ENCODE peak calls at places on chromosome 4, in five cellular contexts. One of them, this sample, is unnamed.
A peak's percentile ranks its signal among the peaks of the same experiment; 100 is the strongest.

GRCh38 chr4:4761128-4761991 is 98.1 kb upstream of the MSX1 start:
- DNase-seq in neural progenitor cell: peak; percentile 89
- DNase-seq in gastrocnemius medialis: no peak
- DNase-seq in left lung: no peak
- DNase-seq in adipocyte: no peak
- DNase-seq in this sample: no peak

GRCh38 chr4:101101072-101101471 is 246.3 kb downstream of the PPP3CA start:
- DNase-seq in left lung: no peak
- DNase-seq in adipocyte: no peak
- DNase-seq in neural progenitor cell: no peak
- DNase-seq in gastrocnemius medialis: no peak
- DNase-seq in this sample: peak; percentile 16

GRCh38 chr4:148056879-148057278 is 325.0 kb downstream of the ARHGAP10 start:
- DNase-seq in neural progenitor cell: peak; percentile 43
- DNase-seq in adipocyte: peak; percentile 41
- DNase-seq in left lung: peak; percentile 77
- DNase-seq in gastrocnemius medialis: peak; percentile 74
- DNase-seq in this sample: peak; percentile 72

GRCh38 chr4:7348946-7349900 is 85.5 kb downstream of the PSAPL1 start:
- DNase-seq in adipocyte: no peak
- DNase-seq in left lung: peak; percentile 73
- DNase-seq in gastrocnemius medialis: no peak
- DNase-seq in neural progenitor cell: no peak
- DNase-seq in this sample: no peak

GRCh38 chr4:71201817-71202576 is 136.8 kb upstream of the SLC4A4 start:
- DNase-seq in neural progenitor cell: no peak
- DNase-seq in adipocyte: no peak
- DNase-seq in left lung: no peak
- DNase-seq in gastrocnemius medialis: no peak
- DNase-seq in this sample: no peak

GRCh38 chr4:38873290-38873949 is 5.8 kb downstream of the FAM114A1 start:
- DNase-seq in left lung: no peak
- DNase-seq in gastrocnemius medialis: no peak
- DNase-seq in adipocyte: no peak
- DNase-seq in neural progenitor cell: no peak
- DNase-seq in this sample: no peak

GRCh38 chr4:132865922-132866321 is 283.2 kb upstream of the PCDH10 start:
- DNase-seq in gastrocnemius medialis: no peak
- DNase-seq in adipocyte: no peak
- DNase-seq in left lung: no peak
- DNase-seq in neural progenitor cell: no peak
- DNase-seq in this sample: no peak

GRCh38 chr4:140755811-140756291 is 334 bp downstream of the TBC1D9 start:
- DNase-seq in adipocyte: peak; percentile 69
- DNase-seq in gastrocnemius medialis: no peak
- DNase-seq in neural progenitor cell: peak; percentile 78
- DNase-seq in left lung: peak; percentile 57
- DNase-seq in this sample: peak; percentile 53

GRCh38 chr4:4388836-4389575 is 2.1 kb downstream of the NSG1 start:
- DNase-seq in neural progenitor cell: no peak
- DNase-seq in adipocyte: no peak
- DNase-seq in left lung: no peak
- DNase-seq in gastrocnemius medialis: no peak
- DNase-seq in this sample: no peak

GRCh38 chr4:41514765-41515481 is 23.0 kb upstream of the LIMCH1 start:
- DNase-seq in gastrocnemius medialis: no peak
- DNase-seq in adipocyte: no peak
- DNase-seq in left lung: no peak
- DNase-seq in neural progenitor cell: no peak
- DNase-seq in this sample: no peak

DNA sequence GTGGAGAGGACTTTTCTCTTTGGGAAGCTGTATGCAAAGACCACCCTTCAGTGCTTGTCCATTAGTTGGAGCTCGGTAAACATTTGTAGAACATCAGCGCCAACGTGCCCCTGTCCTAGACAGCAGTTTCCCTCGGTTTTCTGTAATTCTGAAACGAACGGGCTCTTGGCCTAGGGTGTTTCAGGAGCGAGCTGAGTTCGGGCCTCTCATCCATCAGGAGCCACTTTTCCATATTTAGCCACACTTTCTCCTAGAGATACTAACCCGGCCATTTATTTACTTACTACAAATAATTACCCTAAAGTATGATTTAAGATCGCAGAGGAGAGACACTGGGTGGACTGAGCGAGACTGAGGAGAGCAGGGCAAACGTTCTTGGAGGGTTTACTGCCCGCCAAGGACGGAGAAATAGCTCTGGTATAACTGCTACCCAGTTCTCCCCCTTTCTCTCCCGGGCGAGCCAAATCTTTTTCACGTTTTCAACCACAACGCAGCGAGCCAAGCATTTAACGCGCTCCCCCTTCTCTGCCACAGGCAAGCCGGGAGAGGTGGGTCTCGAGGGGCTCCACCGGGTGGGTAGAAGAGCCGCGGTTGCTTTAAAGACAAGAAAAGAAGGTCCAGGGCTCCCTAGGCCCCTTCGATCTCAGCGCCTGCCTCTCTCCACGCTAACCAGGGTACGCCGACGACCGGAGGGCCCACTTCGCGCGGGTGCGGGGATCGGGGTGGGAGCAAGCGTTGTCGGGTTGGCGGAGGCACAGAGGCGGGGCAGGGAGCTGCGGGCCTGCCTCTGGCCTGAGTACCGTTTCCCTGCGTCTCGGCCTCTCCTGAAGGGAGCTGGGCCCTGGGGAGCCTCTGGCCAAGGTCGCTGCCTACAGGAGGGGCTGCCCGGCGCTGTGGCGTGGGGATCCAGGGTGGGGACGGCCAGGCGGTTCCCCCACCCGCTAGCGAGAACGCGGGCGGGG is 10.8 kb upstream of the PITX2 start:
- DNase-seq in left lung: no peak
- DNase-seq in gastrocnemius medialis: no peak
- DNase-seq in neural progenitor cell: peak; percentile 55
- DNase-seq in adipocyte: no peak
- DNase-seq in this sample: no peak
- H3K27me3 ChIP-seq in left lung: peaks cover 100% of the 10 kb centered on the region
- H3K27me3 ChIP-seq in gastrocnemius medialis: peaks cover 10% of the 10 kb centered on the region
- H3K27me3 ChIP-seq in neural progenitor cell: peaks cover 99% of the 10 kb centered on the region
- H3K27me3 ChIP-seq in adipocyte: peaks cover 33% of the 10 kb centered on the region
- H3K27me3 ChIP-seq in this sample: peaks cover 74% of the 10 kb centered on the region

GRCh38 chr4:74410741-74411140 is 34.2 kb upstream of the AREG start:
- DNase-seq in adipocyte: no peak
- DNase-seq in left lung: no peak
- DNase-seq in neural progenitor cell: no peak
- DNase-seq in gastrocnemius medialis: no peak
- DNase-seq in this sample: no peak

GRCh38 chr4:74412225-74412624 is 32.7 kb upstream of the AREG start:
- DNase-seq in neural progenitor cell: no peak
- DNase-seq in left lung: no peak
- DNase-seq in gastrocnemius medialis: no peak
- DNase-seq in adipocyte: no peak
- DNase-seq in this sample: no peak

GRCh38 chr4:74407891-74408290 is 37.0 kb upstream of the AREG start:
- DNase-seq in neural progenitor cell: no peak
- DNase-seq in left lung: no peak
- DNase-seq in gastrocnemius medialis: no peak
- DNase-seq in adipocyte: no peak
- DNase-seq in this sample: no peak

GRCh38 chr4:74408639-74409038 is 36.3 kb upstream of the AREG start:
- DNase-seq in adipocyte: no peak
- DNase-seq in left lung: no peak
- DNase-seq in gastrocnemius medialis: no peak
- DNase-seq in neural progenitor cell: no peak
- DNase-seq in this sample: peak; percentile 96

DNA sequence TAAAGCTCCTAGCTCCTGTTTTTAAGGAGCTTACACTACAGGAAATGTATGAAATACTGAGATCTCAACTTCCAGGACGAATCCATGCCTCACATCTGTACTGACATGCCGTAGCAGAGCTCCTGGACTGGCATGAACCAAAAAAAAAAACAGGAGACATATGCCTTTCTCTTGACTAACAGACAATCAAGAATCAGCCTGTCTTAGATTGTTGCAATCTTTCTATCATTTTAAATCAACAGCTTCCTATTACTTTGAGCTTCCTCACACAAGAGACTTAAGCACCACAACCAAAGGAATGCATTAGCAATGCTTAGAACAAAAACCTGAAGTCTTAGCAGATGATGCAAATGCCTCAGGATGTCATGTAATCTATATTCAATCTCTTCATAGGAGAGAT is 34.7 kb upstream of the AREG start:
- DNase-seq in adipocyte: peak; percentile 29
- DNase-seq in gastrocnemius medialis: no peak
- DNase-seq in neural progenitor cell: no peak
- DNase-seq in left lung: no peak
- DNase-seq in this sample: peak; percentile 98
- H3K4me1 ChIP-seq in adipocyte: no peaks in the 10 kb centered on the region
- H3K4me1 ChIP-seq in gastrocnemius medialis: no peaks in the 10 kb centered on the region
- H3K4me1 ChIP-seq in neural progenitor cell: no peaks in the 10 kb centered on the region
- H3K4me1 ChIP-seq in left lung: no peaks in the 10 kb centered on the region
- H3K4me1 ChIP-seq in this sample: peaks cover 71% of the 10 kb centered on the region

GRCh38 chr4:8862800-8863758 is 8.6 kb downstream of the HMX1 start:
- DNase-seq in neural progenitor cell: peak; percentile 33
- DNase-seq in left lung: no peak
- DNase-seq in adipocyte: no peak
- DNase-seq in gastrocnemius medialis: no peak
- DNase-seq in this sample: no peak
- H3K27me3 ChIP-seq in neural progenitor cell: peaks cover 100% of the 10 kb centered on the region
- H3K27me3 ChIP-seq in left lung: peaks cover 100% of the 10 kb centered on the region
- H3K27me3 ChIP-seq in adipocyte: peaks cover 66% of the 10 kb centered on the region
- H3K27me3 ChIP-seq in gastrocnemius medialis: peaks cover 75% of the 10 kb centered on the region
- H3K27me3 ChIP-seq in this sample: peaks cover 65% of the 10 kb centered on the region

GRCh38 chr4:1714303-1715001 is 2.3 kb upstream of the SLBP start:
- DNase-seq in adipocyte: no peak
- DNase-seq in neural progenitor cell: no peak
- DNase-seq in gastrocnemius medialis: no peak
- DNase-seq in left lung: no peak
- DNase-seq in this sample: no peak

GRCh38 chr4:1715002-1715761 is 3.1 kb upstream of the SLBP start:
- DNase-seq in adipocyte: no peak
- DNase-seq in neural progenitor cell: no peak
- DNase-seq in gastrocnemius medialis: no peak
- DNase-seq in left lung: no peak
- DNase-seq in this sample: no peak

GRCh38 chr4:1717129-1718094 is 3.7 kb downstream of the TMEM129 start:
- DNase-seq in adipocyte: no peak
- DNase-seq in left lung: no peak
- DNase-seq in gastrocnemius medialis: no peak
- DNase-seq in neural progenitor cell: no peak
- DNase-seq in this sample: no peak

GRCh38 chr4:1718095-1718850 is 2.9 kb downstream of the TMEM129 start:
- DNase-seq in neural progenitor cell: no peak
- DNase-seq in left lung: no peak
- DNase-seq in gastrocnemius medialis: no peak
- DNase-seq in adipocyte: no peak
- DNase-seq in this sample: no peak

GRCh38 chr4:1716065-1716945 is 4.2 kb upstream of the SLBP start:
- DNase-seq in neural progenitor cell: no peak
- DNase-seq in adipocyte: no peak
- DNase-seq in left lung: no peak
- DNase-seq in gastrocnemius medialis: no peak
- DNase-seq in this sample: no peak
- H3K4me1 ChIP-seq in neural progenitor cell: peaks cover 11% of the 10 kb centered on the region
- H3K4me1 ChIP-seq in adipocyte: peaks cover 21% of the 10 kb centered on the region
- H3K4me1 ChIP-seq in left lung: peaks cover 57% of the 10 kb centered on the region
- H3K4me1 ChIP-seq in gastrocnemius medialis: peaks cover 29% of the 10 kb centered on the region
- H3K4me1 ChIP-seq in this sample: peaks cover 20% of the 10 kb centered on the region

This sample was measured in mammary epithelial cell.